ENCODE peak calls at places on chromosomes 6 and 20, in six cellular contexts. E is BE2C, M is choroid plexus epithelial cell, S is PC-9, H is mammary epithelial cell, U is lower leg skin. Y is an unnamed sample.

GRCh38 chr6:166417285-166417691 is 34.5 kb upstream of the MPC1 start:
- DNase-seq in E (no peak), M (no peak), S (no peak), H (no peak), U (no peak), Y (no peak)

GRCh38 chr6:50976907-50977306 is 158.2 kb downstream of the TFAP2B start:
- DNase-seq in E (no peak), M (no peak), S (no peak), H (no peak), U (no peak), Y (no peak)

GRCh38 chr6:76682842-76683241 is 610.4 kb upstream of the IMPG1 start:
- DNase-seq in E (no peak), M (peak; percentile 48), S (no peak), H (no peak), U (no peak), Y (no peak)

GRCh38 chr6:18121580-18122127 is 823 bp downstream of the NHLRC1 start:
- DNase-seq in E (no peak), M (no peak), S (no peak), H (no peak), U (no peak), Y (peak; percentile 10)

GRCh38 chr6:6655805-6656251 is 67.3 kb downstream of the LY86 start:
- DNase-seq in E (no peak), M (no peak), S (no peak), H (no peak), U (no peak), Y (no peak)

GRCh38 chr20:51784299-51784698 is 16.1 kb upstream of the ATP9A start:
- DNase-seq in E (no peak), M (no peak), S (no peak), H (no peak), U (no peak), Y (no peak)

GRCh38 chr6:142416179-142416578 is 114.4 kb downstream of the ADGRG6 start:
- DNase-seq in E (no peak), M (peak; percentile 96), S (no peak), H (peak; percentile 80), U (no peak), Y (no peak)

GRCh38 chr6:99905209-99906106 is 88.6 kb downstream of the MCHR2 start:
- DNase-seq in E (peak; percentile 15), M (peak; percentile 72), S (peak; percentile 44), H (peak; percentile 50), U (no peak), Y (no peak)

GRCh38 chr6:45966340-45966739 is 49.3 kb downstream of the CLIC5 start:
- DNase-seq in E (no peak), M (peak; percentile 39), S (no peak), H (no peak), U (no peak), Y (no peak)

GRCh38 chr6:20916081-20916480 is 381.8 kb downstream of the CDKAL1 start:
- DNase-seq in E (no peak), M (peak; percentile 90), S (no peak), H (no peak), U (no peak), Y (no peak)

GRCh38 chr6:36924131-36924530 is 30.4 kb upstream of the PI16 start:
- DNase-seq in E (no peak), M (peak; percentile 71), S (no peak), H (no peak), U (no peak), Y (no peak)

GRCh38 chr6:24064106-24064505 is 61.9 kb upstream of the NRSN1 start:
- DNase-seq in E (peak; percentile 33), M (peak; percentile 25), S (no peak), H (no peak), U (no peak), Y (no peak)

GRCh38 chr6:81834141-81834621 is 81.7 kb upstream of the TENT5A start:
- DNase-seq in E (no peak), M (peak; percentile 61), S (no peak), H (no peak), U (no peak), Y (no peak)

GRCh38 chr6:170162011-170162770 is 128.7 kb downstream of the DLL1 start:
- DNase-seq in E (no peak), M (no peak), S (no peak), H (no peak), U (no peak), Y (no peak)

DNA sequence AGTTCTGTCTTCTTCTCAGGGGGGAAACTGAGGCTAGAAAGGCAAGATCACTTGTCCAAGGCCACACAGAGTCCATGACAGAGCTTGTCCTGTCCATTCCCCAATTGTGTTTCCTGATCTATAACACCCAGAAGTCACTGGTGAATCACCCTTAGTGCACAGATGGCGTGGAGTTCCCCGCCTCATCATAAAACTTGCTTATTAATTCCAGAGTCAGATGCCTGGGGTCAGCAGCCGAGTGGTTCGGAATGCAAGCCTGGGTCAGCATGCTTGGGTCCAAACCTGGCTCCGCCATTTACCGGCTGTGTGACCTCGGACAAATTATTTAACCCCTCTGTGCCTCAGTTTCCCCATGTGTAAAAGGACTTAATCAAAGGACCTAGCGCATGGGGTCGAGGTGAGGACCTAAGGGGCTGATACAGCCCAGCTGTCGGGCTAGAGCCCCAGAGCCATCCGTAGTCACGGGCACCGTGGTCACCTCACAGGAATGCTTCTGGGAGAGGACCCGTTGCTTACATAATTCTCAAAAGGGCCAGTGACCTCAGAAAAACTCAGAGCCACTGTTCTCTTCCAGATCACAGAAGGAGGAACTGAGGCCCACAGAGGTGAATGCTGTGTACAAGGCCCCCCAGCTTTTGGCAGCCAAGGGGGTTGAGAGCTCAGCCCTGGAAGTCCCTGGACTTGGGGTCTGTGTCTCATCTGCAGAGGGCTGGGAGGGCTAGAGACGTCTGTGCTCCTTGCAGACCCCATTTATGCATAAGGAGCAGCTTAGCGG is 1.4 kb upstream of the ZBP1 start:
- DNase-seq in E (no peak), M (no peak), S (no peak), H (peak; percentile 14), U (no peak), Y (no peak)
- H3K4me3 ChIP-seq in E (no peak overlapping the region), M (no peak overlapping the region), S (no peak overlapping the region), H (no peak overlapping the region), U (no peak overlapping the region), Y (no peak overlapping the region)

DNA sequence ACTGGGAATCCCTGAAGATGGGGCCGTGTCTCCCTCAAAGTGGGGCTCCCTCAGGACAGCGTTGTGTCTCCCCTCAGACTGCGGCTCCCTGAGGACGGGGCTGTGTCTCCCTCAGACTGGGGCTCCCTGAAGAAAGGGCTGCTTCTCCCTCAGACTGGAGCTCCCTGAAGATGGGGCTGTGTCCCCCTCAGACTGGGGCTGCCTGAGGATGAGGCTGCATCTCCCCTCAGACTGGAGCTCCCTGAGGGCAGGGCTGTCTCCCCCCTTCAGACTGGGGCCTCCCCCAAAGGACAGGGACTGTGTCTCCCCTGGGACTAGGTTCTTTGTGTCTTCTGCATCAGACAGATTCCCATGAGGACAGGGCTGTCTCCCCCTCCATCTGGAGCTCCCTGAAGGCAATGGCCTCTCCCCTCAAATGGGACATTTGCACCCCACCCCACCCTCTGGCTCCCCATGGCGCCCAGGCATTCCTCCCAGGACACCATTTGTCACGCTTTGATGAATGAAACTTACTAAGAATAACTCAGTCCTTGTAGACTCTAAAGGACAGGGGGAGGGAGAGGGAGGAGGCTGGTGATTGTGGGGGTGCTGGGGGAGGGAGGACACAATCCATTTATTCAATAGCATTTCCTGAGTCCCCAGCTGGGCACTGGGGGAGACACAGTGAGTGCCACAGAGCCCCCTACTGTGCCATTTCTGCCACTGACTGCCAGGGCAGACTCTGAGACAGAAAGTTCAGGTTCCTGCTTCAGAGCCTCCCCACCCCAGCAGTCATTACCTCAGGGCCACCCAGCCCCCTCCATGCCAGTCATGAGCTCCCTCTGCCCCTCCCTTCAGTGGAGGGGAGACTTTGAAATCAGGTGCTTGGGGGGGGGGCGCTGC is 122.4 kb downstream of the MRPL14 start:
- DNase-seq in E (no peak), M (no peak), S (no peak), H (no peak), U (no peak), Y (no peak)
- TF ChIP-seq CTCF in E (peak; percentile 47), M (peak; percentile 25), S (peak; percentile 59), H (peak; percentile 55), U (no peak), Y (peak; percentile 39)

GRCh38 chr20:63214514-63214913 is 1.4 kb downstream of the YTHDF1 start:
- DNase-seq in E (no peak), M (no peak), S (no peak), H (no peak), U (no peak), Y (no peak)
- H3K4me3 ChIP-seq in E (peak overlapping the region; percentile 93), M (peak overlapping the region; percentile 77), S (peak overlapping the region; percentile 95), H (peak overlapping the region; percentile 91), U (no peak overlapping the region), Y (peak overlapping the region; percentile 84)

GRCh38 chr20:49320460-49320859 is 42.6 kb upstream of the ZNFX1 start:
- DNase-seq in E (peak; percentile 30), M (peak; percentile 77), S (peak; percentile 64), H (peak; percentile 40), U (no peak), Y (no peak)
- TF ChIP-seq CTCF in E (peak; percentile 43), M (peak; percentile 73), S (peak; percentile 71), H (peak; percentile 50), U (no peak), Y (peak; percentile 7)

DNA sequence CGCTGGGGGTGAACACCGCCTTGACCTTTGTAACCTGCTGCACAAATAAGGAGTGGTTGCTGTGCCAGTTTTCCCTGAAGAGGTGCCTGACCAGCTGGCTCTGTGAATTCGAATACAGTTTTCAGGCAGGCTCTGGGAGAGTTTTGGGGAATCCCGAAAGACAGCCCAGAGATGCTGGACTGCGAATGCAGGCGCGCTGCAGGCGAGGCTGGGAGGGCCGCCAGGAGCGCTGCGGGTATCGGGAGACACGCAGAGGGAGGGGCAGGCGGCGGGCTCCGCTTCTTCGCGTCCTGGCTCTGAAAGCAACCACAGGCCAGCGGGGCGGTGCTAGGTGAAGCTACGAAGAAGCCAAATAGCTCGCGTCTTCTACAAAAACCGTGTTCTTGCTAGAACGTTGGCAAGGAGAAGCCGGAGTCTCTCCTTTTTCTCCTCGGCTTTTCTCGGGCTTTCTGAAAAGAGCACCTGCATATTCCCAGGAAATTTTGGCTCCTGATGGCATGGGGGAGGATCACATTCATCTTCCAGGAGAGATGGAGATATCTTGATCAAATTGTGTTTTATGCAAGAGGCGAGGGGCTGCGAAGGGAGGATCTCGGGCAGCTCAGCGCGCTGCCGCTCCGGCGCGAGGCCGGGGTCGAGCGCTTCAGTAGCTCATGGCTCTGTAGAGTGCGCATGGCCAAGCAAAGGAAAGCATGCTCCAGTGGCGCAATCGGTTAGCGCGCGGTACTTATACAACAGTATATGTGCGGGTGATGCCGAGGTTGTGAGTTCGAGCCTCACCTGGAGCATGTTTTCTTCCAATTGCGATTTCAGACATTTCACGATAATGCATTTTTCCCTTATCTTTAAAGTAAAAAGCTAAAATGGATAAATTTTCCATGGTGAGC is 158.1 kb upstream of the ZNF184 start:
- DNase-seq in E (peak; percentile 82), M (peak; percentile 73), S (peak; percentile 62), H (peak; percentile 79), U (no peak), Y (peak; percentile 78)
- H3K4me3 ChIP-seq in E (peak overlapping the region; percentile 95), M (peak overlapping the region; percentile 48), S (peak overlapping the region; percentile 59), H (peak overlapping the region; percentile 72), U (no peak overlapping the region), Y (peak overlapping the region; percentile 47)